ENCODE peak calls at places on chromosomes 1 and 21, in ten cellular contexts. X is ovary; T is left lung; W is endothelial cell of umbilical vein; L is neuronal stem cell; A is mesendoderm; K is CD4-positive, CD25-positive, alpha-beta regulatory T cell; H is body of pancreas; Q is CD8-positive, alpha-beta T cell; J is astrocyte. C is an unnamed sample.
A peak's percentile ranks its signal among the peaks of the same experiment; 100 is the strongest.

GRCh38 chr21:29187939-29188338 is 57.5 kb downstream of the MAP3K7CL start:
- DNase-seq in X (peak; percentile 21), T (no peak), W (peak; percentile 96), L (no peak), A (no peak), K (no peak), H (peak; percentile 67), Q (no peak), J (peak; percentile 95), C (no peak)

GRCh38 chr1:223711173-223711572 is 1.2 kb upstream of the CAPN2 start:
- DNase-seq in X (no peak), T (no peak), W (no peak), L (no peak), A (no peak), K (no peak), H (no peak), Q (no peak), J (no peak), C (no peak)

GRCh38 chr1:77824083-77824482 is 44.6 kb downstream of the MIGA1 start:
- DNase-seq in X (no peak), T (no peak), W (peak; percentile 21), L (no peak), A (peak; percentile 77), K (no peak), H (peak; percentile 10), Q (no peak), J (peak; percentile 63), C (peak; percentile 1)

GRCh38 chr1:245666412-245666811 is 511.6 kb downstream of the KIF26B start:
- DNase-seq in X (no peak), T (no peak), W (no peak), L (no peak), A (no peak), K (no peak), H (no peak), Q (no peak), J (no peak), C (no peak)

GRCh38 chr21:34692458-34693020 is 23.7 kb downstream of the CLIC6 start:
- DNase-seq in X (no peak), T (no peak), W (no peak), L (no peak), A (no peak), K (no peak), H (no peak), Q (no peak), J (no peak), C (no peak)

GRCh38 chr1:6016191-6016865 is 24.1 kb upstream of the NPHP4 start:
- DNase-seq in X (no peak), T (no peak), W (no peak), L (no peak), A (no peak), K (no peak), H (no peak), Q (no peak), J (peak; percentile 70), C (no peak)

GRCh38 chr1:44217809-44218410 is 4.6 kb downstream of the DMAP1 start:
- DNase-seq in X (peak; percentile 60), T (no peak), W (peak; percentile 66), L (peak; percentile 70), A (peak; percentile 80), K (peak; percentile 46), H (peak; percentile 87), Q (peak; percentile 56), J (no peak), C (peak; percentile 87)

GRCh38 chr1:172837816-172838680 is 179.1 kb downstream of the FASLG start:
- DNase-seq in X (no peak), T (no peak), W (no peak), L (no peak), A (no peak), K (no peak), H (no peak), Q (no peak), J (peak; percentile 26), C (no peak)

GRCh38 chr1:111841189-111841588 is 85.5 kb downstream of the DDX20 start:
- DNase-seq in X (no peak), T (no peak), W (no peak), L (no peak), A (no peak), K (no peak), H (no peak), Q (no peak), J (no peak), C (no peak)

GRCh38 chr1:68103006-68103545 is 52.6 kb upstream of the DIRAS3 start:
- DNase-seq in X (no peak), T (no peak), W (peak; percentile 79), L (no peak), A (no peak), K (no peak), H (no peak), Q (no peak), J (no peak), C (no peak)

GRCh38 chr1:153677718-153678518 is 570 bp upstream of the NPR1 start:
- DNase-seq in X (peak; percentile 59), T (no peak), W (peak; percentile 72), L (no peak), A (peak; percentile 79), K (peak; percentile 20), H (peak; percentile 47), Q (peak; percentile 29), J (no peak), C (peak; percentile 66)

GRCh38 chr1:20521960-20522861 is 14.3 kb upstream of the MUL1 start:
- DNase-seq in X (peak; percentile 75), T (peak; percentile 61), W (peak; percentile 83), L (peak; percentile 81), A (peak; percentile 90), K (peak; percentile 48), H (peak; percentile 83), Q (peak; percentile 51), J (peak; percentile 34), C (peak; percentile 84)

GRCh38 chr1:205458777-205459566 is 3.1 kb upstream of the BLACAT1 start:
- DNase-seq in X (no peak), T (no peak), W (peak; percentile 56), L (no peak), A (peak; percentile 85), K (no peak), H (no peak), Q (no peak), J (peak; percentile 44), C (peak; percentile 72)

GRCh38 chr1:188669715-188670114 is 1807.9 kb downstream of the BRINP3 start:
- DNase-seq in X (no peak), T (no peak), W (peak; percentile 36), L (no peak), A (no peak), K (no peak), H (no peak), Q (no peak), J (peak; percentile 69), C (no peak)

GRCh38 chr1:24970926-24971530 is 41.0 kb upstream of the RUNX3 start:
- DNase-seq in X (no peak), T (no peak), W (no peak), L (no peak), A (no peak), K (no peak), H (no peak), Q (no peak), J (peak; percentile 42), C (no peak)

GRCh38 chr1:112904071-112904830 is 51.7 kb downstream of the SLC16A1 start:
- DNase-seq in X (no peak), T (no peak), W (no peak), L (no peak), A (peak; percentile 59), K (no peak), H (peak; percentile 16), Q (peak; percentile 2), J (peak; percentile 90), C (no peak)

GRCh38 chr1:221188531-221188930 is 309.3 kb downstream of the HLX start:
- DNase-seq in X (no peak), T (no peak), W (no peak), L (no peak), A (no peak), K (no peak), H (no peak), Q (no peak), J (no peak), C (no peak)

GRCh38 chr1:35047188-35047858 is 15.6 kb upstream of the ZMYM6 start:
- DNase-seq in X (no peak), T (no peak), W (peak; percentile 74), L (no peak), A (no peak), K (no peak), H (peak; percentile 2), Q (no peak), J (peak; percentile 97), C (no peak)

GRCh38 chr1:218501073-218501612 is 156.0 kb downstream of the TGFB2 start:
- DNase-seq in X (no peak), T (no peak), W (no peak), L (no peak), A (no peak), K (no peak), H (no peak), Q (no peak), J (no peak), C (no peak)
- H3K4me1 ChIP-seq in X (peaks cover 1% of the 10 kb centered on the region), T (peaks cover 11% of the 10 kb centered on the region), W (peaks cover 29% of the 10 kb centered on the region), L (no peaks in the 10 kb centered on the region), A (peaks cover 5% of the 10 kb centered on the region), K (no peaks in the 10 kb centered on the region), H (no peaks in the 10 kb centered on the region), Q (no peaks in the 10 kb centered on the region), J (peaks cover 34% of the 10 kb centered on the region), C (peaks cover 27% of the 10 kb centered on the region)

GRCh38 chr1:41890841-41891311 is 27.8 kb downstream of the HIVEP3 start:
- DNase-seq in X (no peak), T (no peak), W (peak; percentile 38), L (no peak), A (no peak), K (no peak), H (peak; percentile 77), Q (no peak), J (peak; percentile 58), C (no peak)
- H3K4me1 ChIP-seq in X (peaks cover 15% of the 10 kb centered on the region), T (peaks cover 36% of the 10 kb centered on the region), W (peaks cover 17% of the 10 kb centered on the region), L (peaks cover 8% of the 10 kb centered on the region), A (no peaks in the 10 kb centered on the region), K (peaks cover 30% of the 10 kb centered on the region), H (peaks cover 33% of the 10 kb centered on the region), Q (peaks cover 28% of the 10 kb centered on the region), J (peaks cover 27% of the 10 kb centered on the region), C (no peaks in the 10 kb centered on the region)

GRCh38 chr1:93810316-93810715 is 68.7 kb downstream of the DNTTIP2 start:
- DNase-seq in X (no peak), T (no peak), W (no peak), L (no peak), A (no peak), K (no peak), H (no peak), Q (no peak), J (peak; percentile 34), C (no peak)
- H3K4me1 ChIP-seq in X (no peaks in the 10 kb centered on the region), T (peaks cover 9% of the 10 kb centered on the region), W (peaks cover 18% of the 10 kb centered on the region), L (peaks cover 2% of the 10 kb centered on the region), A (peaks cover 10% of the 10 kb centered on the region), K (no peaks in the 10 kb centered on the region), H (no peaks in the 10 kb centered on the region), Q (no peaks in the 10 kb centered on the region), J (peaks cover 25% of the 10 kb centered on the region), C (peaks cover 21% of the 10 kb centered on the region)

DNA sequence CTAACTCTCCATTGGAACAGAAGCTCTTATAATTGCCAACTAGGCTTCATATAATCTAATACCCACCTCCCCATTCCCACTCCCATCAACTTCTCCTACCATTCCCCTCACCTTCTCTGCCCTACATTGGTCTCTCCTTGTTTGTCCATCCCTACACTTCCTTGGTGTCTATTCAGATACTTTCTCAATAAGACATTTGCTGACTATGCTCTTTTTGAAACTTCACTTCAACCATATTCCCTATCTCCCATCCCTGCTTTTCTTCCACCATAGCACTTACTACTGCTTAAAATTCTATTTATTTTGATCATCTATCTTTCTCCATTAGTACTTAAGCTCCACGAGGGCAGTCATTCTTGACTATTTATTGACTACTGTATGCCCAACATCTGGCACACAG is 40.4 kb downstream of the CD160 start:
- DNase-seq in X (no peak), T (no peak), W (no peak), L (no peak), A (no peak), K (no peak), H (no peak), Q (no peak), J (no peak), C (no peak)
- H3K4me1 ChIP-seq in X (no peaks in the 10 kb centered on the region), T (no peaks in the 10 kb centered on the region), W (no peaks in the 10 kb centered on the region), L (no peaks in the 10 kb centered on the region), A (no peaks in the 10 kb centered on the region), K (no peaks in the 10 kb centered on the region), H (no peaks in the 10 kb centered on the region), Q (no peaks in the 10 kb centered on the region), J (no peaks in the 10 kb centered on the region), C (peaks cover 37% of the 10 kb centered on the region)